ENCODE peak calls at places on chromosomes 11 and 22, in four cellular contexts. R, Q, W and Y are unnamed samples.

GRCh38 chr11:57426754-57427691 is at the start of gene SLC43A3:
- DNase-seq in R (peak), Q (peak), W (peak), Y (peak)

GRCh38 chr11:79309402-79309801 is 131.4 kb downstream of the TENM4 start:
- DNase-seq in R (no peak), Q (no peak), W (no peak), Y (no peak)

GRCh38 chr11:100927579-100927978 is 202.0 kb downstream of the PGR start:
- DNase-seq in R (no peak), Q (no peak), W (no peak), Y (peak)

GRCh38 chr11:12413141-12414055 is 36.0 kb downstream of the PARVA start:
- DNase-seq in R (no peak), Q (no peak), W (no peak), Y (no peak)

GRCh38 chr11:119156496-119156895 is 7.6 kb downstream of the ABCG4 start:
- DNase-seq in R (no peak), Q (no peak), W (no peak), Y (no peak)

GRCh38 chr11:94706211-94706610 is 61.9 kb upstream of the AMOTL1 start:
- DNase-seq in R (no peak), Q (no peak), W (no peak), Y (no peak)

GRCh38 chr11:76626921-76627391 is 43.6 kb downstream of the LRRC32 start:
- DNase-seq in R (no peak), Q (no peak), W (peak), Y (no peak)

GRCh38 chr22:36762687-36763260 is 13.1 kb downstream of the IFT27 start:
- DNase-seq in R (no peak), Q (no peak), W (no peak), Y (no peak)

GRCh38 chr11:1625541-1625940 is 3.6 kb upstream of the KRTAP5-4 start:
- DNase-seq in R (no peak), Q (no peak), W (no peak), Y (no peak)
- TF ChIP-seq CREB1 in R (no peak), Q (no peak), W (no peak), Y (no peak)

DNA sequence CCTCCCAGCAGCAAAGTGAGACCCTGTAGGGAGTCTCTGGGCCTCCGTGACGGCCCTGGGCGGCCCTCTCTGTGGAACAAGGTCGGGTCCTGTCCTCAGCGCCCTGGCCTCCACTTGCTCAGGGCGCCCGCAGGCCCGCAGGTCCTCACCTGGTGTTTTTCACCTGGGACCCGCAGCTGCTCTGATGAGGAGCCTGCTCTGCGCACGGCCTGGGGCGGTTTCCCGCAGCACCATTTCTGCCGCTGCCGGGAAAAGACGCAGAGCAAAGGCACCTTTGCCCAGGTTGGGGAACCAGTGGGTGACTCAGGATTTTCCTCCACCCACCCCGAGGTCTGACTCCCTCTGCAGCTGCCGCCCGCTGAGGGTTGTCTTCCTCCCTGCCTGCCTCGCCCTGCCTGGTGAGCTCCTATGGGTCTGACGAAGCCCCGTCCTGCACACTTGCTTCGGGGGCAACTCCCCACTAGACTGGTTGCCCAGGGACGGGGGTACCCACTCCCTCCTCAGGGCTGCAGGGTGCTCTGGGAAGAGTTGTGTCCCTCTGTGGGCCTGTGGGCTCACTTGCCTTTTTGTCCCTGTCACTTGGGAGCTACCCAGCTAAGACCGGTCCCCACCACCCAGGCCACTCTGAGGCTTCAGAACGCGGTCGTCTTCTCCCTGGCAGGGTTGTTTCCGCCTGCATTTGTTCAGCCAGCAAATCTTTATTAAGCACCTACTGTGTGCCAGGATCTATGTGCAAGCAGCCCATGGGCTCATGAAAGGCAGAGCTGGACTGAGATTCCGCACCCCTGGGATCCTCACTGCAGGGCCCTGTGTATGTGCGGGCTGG is 89.5 kb downstream of the KCNQ1 start:
- DNase-seq in R (no peak), Q (no peak), W (no peak), Y (peak)
- TF ChIP-seq CREB1 in R (no peak), Q (no peak), W (no peak), Y (no peak)

DNA sequence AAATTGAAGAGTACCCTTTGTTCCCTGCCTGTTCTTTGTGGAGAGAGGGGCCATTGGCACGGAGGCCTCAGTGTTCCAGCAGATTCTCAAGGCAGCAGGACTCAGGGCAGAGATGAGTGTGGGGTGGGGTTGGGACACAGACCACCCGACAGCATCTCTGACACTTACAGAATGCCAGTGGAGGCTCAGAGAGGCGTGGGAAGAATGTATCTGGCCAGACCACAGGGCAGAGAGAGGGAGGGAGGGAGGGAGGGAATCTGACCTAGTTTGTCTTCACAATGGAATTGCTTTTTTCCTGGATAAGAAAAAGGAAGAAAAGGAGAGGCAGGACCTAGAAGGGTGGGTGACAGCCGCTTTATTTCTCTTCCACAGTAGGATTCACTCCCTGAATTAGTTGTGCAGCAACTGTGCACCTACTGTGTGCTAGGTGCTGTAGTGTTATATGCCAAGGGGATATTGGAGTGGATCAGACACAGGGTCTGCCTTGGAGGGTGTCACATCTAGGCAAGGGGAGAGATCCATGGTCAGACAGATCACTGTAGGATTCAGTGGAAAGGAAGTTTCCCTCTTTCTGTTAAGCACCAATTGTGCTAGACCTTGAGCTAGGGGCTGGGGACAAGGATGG is 3.7 kb downstream of the KCNK4 start:
- DNase-seq in R (no peak), Q (no peak), W (no peak), Y (no peak)
- TF ChIP-seq CREB1 in R (no peak), Q (no peak), W (no peak), Y (no peak)

GRCh38 chr22:22478450-22478849 is 30.1 kb downstream of the ZNF280B start:
- DNase-seq in R (no peak), Q (peak), W (no peak), Y (no peak)

GRCh38 chr22:22484023-22484422 is 24.5 kb downstream of the ZNF280B start:
- DNase-seq in R (no peak), Q (no peak), W (no peak), Y (no peak)

GRCh38 chr22:22479116-22479515 is 29.4 kb downstream of the ZNF280B start:
- DNase-seq in R (no peak), Q (peak), W (no peak), Y (no peak)

GRCh38 chr22:22480940-22481339 is 27.6 kb downstream of the ZNF280B start:
- DNase-seq in R (no peak), Q (no peak), W (no peak), Y (no peak)

DNA sequence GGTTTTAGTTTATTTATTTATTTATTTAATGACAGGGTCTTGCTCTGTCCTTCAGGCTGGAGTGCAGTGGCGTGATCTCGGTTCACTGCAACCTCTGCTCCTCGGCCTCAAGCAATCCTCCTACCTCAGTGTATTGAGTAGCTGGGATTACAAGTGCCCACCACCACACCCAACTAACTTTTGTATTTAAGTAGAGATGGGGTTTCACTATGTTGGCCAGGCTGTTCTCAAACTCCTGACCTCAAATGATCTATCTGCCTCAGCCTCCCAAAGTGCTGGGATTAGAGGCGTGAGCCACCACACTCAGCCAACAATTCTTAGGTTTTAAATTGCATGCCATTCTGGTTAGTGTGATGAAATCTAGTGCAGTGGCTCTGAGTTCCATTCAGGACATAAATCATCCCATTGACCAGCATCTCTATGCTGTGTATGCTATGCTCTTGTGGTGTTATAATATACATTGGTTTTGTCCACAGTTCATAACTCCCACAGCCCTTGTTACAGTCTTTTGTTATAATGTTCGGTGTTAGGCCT is 28.5 kb downstream of the ZNF280B start:
- DNase-seq in R (no peak), Q (peak), W (no peak), Y (no peak)
- TF ChIP-seq CREB1 in R (no peak), Q (no peak), W (no peak), Y (no peak)

GRCh38 chr11:62217191-62217748 is 8.8 kb downstream of the SCGB2A1 start:
- DNase-seq in R (no peak), Q (peak), W (no peak), Y (peak)
- TF ChIP-seq CREB1 in R (no peak), Q (no peak), W (no peak), Y (no peak)

GRCh38 chr11:110430267-110431211 is 791 bp downstream of the FDX1 start:
- DNase-seq in R (no peak), Q (no peak), W (peak), Y (peak)
- TF ChIP-seq CREB1 in R (no peak), Q (no peak), W (no peak), Y (peak)

DNA sequence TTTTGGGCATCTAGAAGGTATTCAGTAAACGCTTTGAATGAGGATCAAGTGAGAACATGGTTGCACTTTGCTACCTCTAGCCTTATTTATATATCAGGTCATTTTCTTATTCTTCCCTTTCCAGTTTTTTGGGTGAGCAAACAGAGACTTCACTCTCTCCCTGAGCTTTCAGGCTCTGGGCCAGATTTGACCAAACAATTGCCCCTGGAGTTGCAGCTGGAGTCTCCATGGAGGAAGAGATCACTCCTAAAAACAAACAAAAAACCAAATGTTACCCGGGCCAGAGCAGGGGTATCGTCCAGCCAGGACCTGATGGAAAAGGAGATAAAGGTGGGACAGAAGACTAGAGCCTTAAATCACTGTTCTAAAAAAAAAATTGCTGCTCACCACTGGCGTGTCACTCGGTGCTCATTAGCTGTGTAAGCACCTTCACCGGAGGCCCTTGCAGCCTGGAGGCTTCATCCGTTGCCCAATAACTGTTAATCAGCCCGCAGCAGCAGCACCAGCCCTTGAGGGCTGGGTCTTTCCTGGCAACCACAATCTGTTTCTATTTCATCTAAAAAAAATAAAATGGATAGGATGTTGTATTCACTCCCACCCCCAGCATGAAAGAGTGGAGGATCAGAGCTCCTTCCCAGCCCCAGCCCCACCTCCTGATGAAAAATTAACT is 125.0 kb downstream of the PKNOX2 start:
- DNase-seq in R (no peak), Q (no peak), W (no peak), Y (no peak)
- TF ChIP-seq CREB1 in R (no peak), Q (no peak), W (no peak), Y (no peak)

GRCh38 chr22:48188211-48188845 is 1425.9 kb downstream of the TBC1D22A start:
- DNase-seq in R (no peak), Q (peak), W (no peak), Y (no peak)
- TF ChIP-seq CREB1 in R (no peak), Q (no peak), W (no peak), Y (no peak)

GRCh38 chr22:25282346-25282670 is 62.9 kb downstream of the CRYBB2 start:
- DNase-seq in R (no peak), Q (no peak), W (no peak), Y (peak)

GRCh38 chr22:25281675-25282345 is 62.4 kb downstream of the CRYBB2 start:
- DNase-seq in R (no peak), Q (no peak), W (no peak), Y (peak)

GRCh38 chr22:25282671-25283561 is 63.5 kb downstream of the CRYBB2 start:
- DNase-seq in R (peak), Q (no peak), W (no peak), Y (peak)
- TF ChIP-seq CREB1 in R (no peak), Q (no peak), W (no peak), Y (no peak)

GRCh38 chr22:24417901-24418641 is 9.3 kb upstream of the ADORA2A start:
- DNase-seq in R (no peak), Q (no peak), W (no peak), Y (no peak)
- TF ChIP-seq CREB1 in R (no peak), Q (no peak), W (no peak), Y (no peak)